ENCODE peak calls at places on chromosomes 1 and 21, in seven cellular contexts. B is GF-D8, F is M059J, D is Calu3, W is HL-60, Y is mesothelial cell of epicardium, X is H7. A is an unnamed sample.

GRCh38 chr1:26290416-26291261 is 10.8 kb downstream of the SH3BGRL3 start:
- DNase-seq in X (peak; percentile 80), B (peak; percentile 41), D (no peak), W (peak; percentile 88), F (no peak), Y (no peak), A (no peak)

GRCh38 chr1:215932558-215932957 is 365.5 kb downstream of the KCTD3 start:
- DNase-seq in D (no peak), X (no peak), B (no peak), W (no peak), F (no peak), Y (no peak), A (no peak)

GRCh38 chr1:53390736-53391135 is 62.9 kb upstream of the LRP8 start:
- DNase-seq in D (no peak), B (no peak), X (no peak), W (no peak), Y (no peak), F (no peak), A (no peak)

GRCh38 chr21:33394260-33394659 is 9.0 kb upstream of the IFNGR2 start:
- DNase-seq in X (no peak), Y (no peak), D (no peak), B (peak; percentile 95), F (no peak), W (peak; percentile 96), A (no peak)

GRCh38 chr1:25944986-25945385 is 38.8 kb upstream of the STMN1 start:
- DNase-seq in W (no peak), X (no peak), D (no peak), Y (no peak), B (no peak), F (no peak), A (no peak)

GRCh38 chr21:17451364-17451869 is 61.4 kb upstream of the CXADR start:
- DNase-seq in B (no peak), X (no peak), W (no peak), F (peak; percentile 74), D (no peak), Y (no peak), A (peak; percentile 58)

GRCh38 chr21:37237764-37238163 is 29.4 kb downstream of the VPS26C start:
- DNase-seq in Y (no peak), D (no peak), X (no peak), B (no peak), F (no peak), W (no peak), A (no peak)

GRCh38 chr1:21837476-21837875 is 25.4 kb downstream of the LDLRAD2 start:
- DNase-seq in D (no peak), F (no peak), X (no peak), W (no peak), B (no peak), Y (no peak), A (no peak)

GRCh38 chr21:46227811-46228344 is 696 bp downstream of the LSS start:
- DNase-seq in W (no peak), D (no peak), B (no peak), Y (no peak), F (no peak), X (peak; percentile 64), A (no peak)

GRCh38 chr1:90475623-90476022 is 241.5 kb downstream of the BARHL2 start:
- DNase-seq in D (no peak), W (no peak), Y (no peak), X (no peak), F (no peak), B (no peak), A (no peak)

GRCh38 chr1:87718241-87718950 is 389.7 kb downstream of the LMO4 start:
- DNase-seq in X (no peak), W (no peak), D (no peak), B (no peak), Y (no peak), F (peak; percentile 9), A (no peak)

GRCh38 chr1:117600325-117600916 is 5.4 kb upstream of the TENT5C start:
- DNase-seq in D (no peak), F (no peak), W (no peak), X (no peak), Y (peak; percentile 10), B (no peak), A (no peak)

GRCh38 chr1:87141556-87141955 is 187.1 kb upstream of the LMO4 start:
- DNase-seq in W (no peak), X (no peak), D (no peak), Y (no peak), F (no peak), B (no peak), A (no peak)

GRCh38 chr1:2413495-2414296 is 1.3 kb upstream of the PEX10 start:
- DNase-seq in B (no peak), F (no peak), D (no peak), X (peak; percentile 82), Y (no peak), W (peak; percentile 22), A (no peak)

GRCh38 chr1:20095564-20096434 is 23.5 kb downstream of the PLA2G2D start:
- DNase-seq in W (no peak), Y (no peak), X (no peak), D (no peak), B (no peak), F (no peak), A (no peak)

GRCh38 chr21:21029159-21029558 is 30.9 kb downstream of the NCAM2 start:
- DNase-seq in B (peak; percentile 8), Y (no peak), X (no peak), W (peak; percentile 90), F (no peak), D (no peak), A (no peak)

GRCh38 chr1:39450956-39451601 is 40.4 kb upstream of the BMP8A start:
- DNase-seq in X (no peak), F (peak; percentile 76), D (no peak), B (no peak), Y (no peak), W (no peak), A (no peak)

GRCh38 chr1:46244656-46245371 is 2.7 kb upstream of the RAD54L start:
- DNase-seq in X (peak; percentile 68), Y (no peak), W (peak; percentile 19), D (peak; percentile 4), F (peak; percentile 40), B (peak; percentile 21), A (no peak)

GRCh38 chr1:46522184-46522968 is 29.1 kb downstream of the KNCN start:
- DNase-seq in W (no peak), Y (no peak), B (peak; percentile 96), X (peak; percentile 57), D (peak; percentile 55), F (peak; percentile 93), A (no peak)

GRCh38 chr1:191589536-191589935 is 568.7 kb upstream of the RGS18 start:
- DNase-seq in Y (no peak), X (no peak), B (no peak), F (no peak), D (no peak), W (no peak), A (no peak)

GRCh38 chr1:228999776-229000175 is 264.5 kb downstream of the RHOU start:
- DNase-seq in Y (no peak), B (no peak), W (no peak), F (no peak), D (no peak), X (no peak), A (no peak)

A was measured in NCI-H460.